ENCODE peak calls at places on chromosomes 5 and 9, in five cellular contexts. E is HT1080, G is psoas muscle, N is Panc1, M is AG08396. V is an unnamed sample.

GRCh38 chr9:127295005-127295404 is 30.4 kb downstream of the GARNL3 start:
- DNase-seq in E (no peak), G (no peak), N (no peak), M (no peak), V (no peak)

GRCh38 chr9:82302968-82303655 is 314.5 kb downstream of the SPATA31D1 start:
- DNase-seq in E (peak; percentile 15), G (no peak), N (no peak), M (no peak), V (no peak)

GRCh38 chr9:91001146-91001611 is 199.6 kb downstream of the SYK start:
- DNase-seq in E (peak; percentile 91), G (no peak), N (no peak), M (peak; percentile 17), V (no peak)

GRCh38 chr5:16626696-16627264 is 10.0 kb upstream of the RETREG1 start:
- DNase-seq in E (no peak), G (no peak), N (no peak), M (no peak), V (no peak)

GRCh38 chr9:33447404-33448158 is at the start of gene AQP3:
- DNase-seq in E (peak; percentile 24), G (peak; percentile 69), N (no peak), M (peak; percentile 82), V (no peak)

GRCh38 chr5:50435131-50435530 is 6.0 kb downstream of the EMB start:
- DNase-seq in E (no peak), G (no peak), N (no peak), M (no peak), V (no peak)

GRCh38 chr9:133368249-133368881 is 7.5 kb downstream of the SURF4 start:
- DNase-seq in E (no peak), G (no peak), N (no peak), M (no peak), V (no peak)

GRCh38 chr9:23826120-23826629 is at the start of gene ELAVL2:
- DNase-seq in E (no peak), G (peak; percentile 84), N (no peak), M (peak; percentile 83), V (no peak)

GRCh38 chr5:80804332-80804731 is 149.5 kb upstream of the DHFR start:
- DNase-seq in E (no peak), G (no peak), N (no peak), M (no peak), V (no peak)

GRCh38 chr9:115694014-115694413 is 459.6 kb upstream of the PAPPA start:
- DNase-seq in E (peak; percentile 67), G (no peak), N (no peak), M (peak; percentile 30), V (no peak)

GRCh38 chr9:114051706-114052105 is 26.4 kb downstream of the AMBP start:
- DNase-seq in E (no peak), G (no peak), N (no peak), M (no peak), V (no peak)

GRCh38 chr9:103714992-103715391 is 379.1 kb upstream of the SMC2 start:
- DNase-seq in E (no peak), G (no peak), N (no peak), M (no peak), V (no peak)

GRCh38 chr9:100437860-100438805 is 11.2 kb downstream of the MSANTD3 start:
- DNase-seq in E (peak; percentile 66), G (peak; percentile 53), N (no peak), M (peak; percentile 57), V (peak; percentile 58)